ENCODE peak calls at places on chromosome 5, in seven cellular contexts. F is T-helper 1 cell; J is T-cell; Q is glomerular endothelial cell; C is anterior cingulate cortex; O is sigmoid colon; K is naive thymus-derived CD8-positive, alpha-beta T cell. D is an unnamed sample.
A peak's percentile ranks its signal among the peaks of the same experiment; 100 is the strongest.

GRCh38 chr5:5711112-5711511 is 288.6 kb downstream of the ICE1 start:
- DNase-seq in F (no peak), J (no peak), Q (no peak), C (no peak), O (no peak), K (no peak), D (no peak)

GRCh38 chr5:34684281-34684979 is 28.3 kb downstream of the RAI14 start:
- DNase-seq in F (no peak), J (no peak), Q (no peak), C (no peak), O (no peak), K (no peak), D (no peak)

GRCh38 chr5:3373391-3373790 is 222.2 kb upstream of the IRX1 start:
- DNase-seq in F (no peak), J (no peak), Q (no peak), C (no peak), O (no peak), K (no peak), D (no peak)

GRCh38 chr5:112574566-112574965 is 155.5 kb upstream of the EPB41L4A start:
- DNase-seq in F (no peak), J (no peak), Q (no peak), C (no peak), O (no peak), K (no peak), D (no peak)

GRCh38 chr5:147482426-147483196 is 27.3 kb downstream of the DPYSL3 start:
- DNase-seq in F (no peak), J (no peak), Q (no peak), C (no peak), O (no peak), K (no peak), D (no peak)

GRCh38 chr5:175700991-175701390 is 43.1 kb downstream of the HRH2 start:
- DNase-seq in F (no peak), J (no peak), Q (no peak), C (no peak), O (no peak), K (no peak), D (no peak)

GRCh38 chr5:143229896-143230675 is 173.4 kb downstream of the NR3C1 start:
- DNase-seq in F (peak; percentile 77), J (peak; percentile 35), Q (no peak), C (no peak), O (peak; percentile 32), K (no peak), D (no peak)

GRCh38 chr5:16866795-16867584 is 69.1 kb downstream of the MYO10 start:
- DNase-seq in F (no peak), J (no peak), Q (no peak), C (no peak), O (no peak), K (no peak), D (no peak)

GRCh38 chr5:138463335-138464017 is 1.8 kb upstream of the EGR1 start:
- DNase-seq in F (no peak), J (no peak), Q (no peak), C (no peak), O (peak; percentile 84), K (no peak), D (no peak)

GRCh38 chr5:142432369-142432863 is 107.6 kb upstream of the SPRY4 start:
- DNase-seq in F (peak; percentile 47), J (peak; percentile 6), Q (no peak), C (no peak), O (no peak), K (no peak), D (no peak)

GRCh38 chr5:140253985-140254384 is 48.9 kb downstream of the PFDN1 start:
- DNase-seq in F (no peak), J (no peak), Q (no peak), C (no peak), O (no peak), K (no peak), D (no peak)

GRCh38 chr5:75337366-75338021 is 474 bp downstream of the HMGCR start:
- DNase-seq in F (peak; percentile 35), J (no peak), Q (no peak), C (no peak), O (peak; percentile 73), K (peak; percentile 4), D (peak; percentile 12)

GRCh38 chr5:144227363-144227762 is 56.7 kb downstream of the KCTD16 start:
- DNase-seq in F (no peak), J (no peak), Q (no peak), C (no peak), O (no peak), K (no peak), D (no peak)

GRCh38 chr5:9239071-9239470 is 306.8 kb downstream of the SEMA5A start:
- DNase-seq in F (no peak), J (no peak), Q (no peak), C (no peak), O (no peak), K (no peak), D (no peak)

GRCh38 chr5:174383196-174384178 is 338.0 kb downstream of the NSG2 start:
- DNase-seq in F (no peak), J (no peak), Q (no peak), C (no peak), O (no peak), K (no peak), D (no peak)

GRCh38 chr5:30607301-30607700 is 586.2 kb upstream of the CDH6 start:
- DNase-seq in F (no peak), J (no peak), Q (no peak), C (no peak), O (no peak), K (no peak), D (no peak)

GRCh38 chr5:126544087-126544740 is 50.8 kb downstream of the ALDH7A1 start:
- DNase-seq in F (peak; percentile 17), J (peak; percentile 23), Q (no peak), C (no peak), O (no peak), K (no peak), D (no peak)

GRCh38 chr5:80738466-80738865 is 83.7 kb upstream of the DHFR start:
- DNase-seq in F (no peak), J (no peak), Q (no peak), C (no peak), O (no peak), K (no peak), D (no peak)

GRCh38 chr5:149584106-149584505 is 2.8 kb downstream of the ARHGEF37 start:
- DNase-seq in F (no peak), J (no peak), Q (no peak), C (no peak), O (no peak), K (no peak), D (no peak)

GRCh38 chr5:33300209-33300742 is 140.5 kb upstream of the TARS1 start:
- DNase-seq in F (no peak), J (no peak), Q (no peak), C (no peak), O (no peak), K (no peak), D (no peak)

GRCh38 chr5:146399446-146399845 is 47.7 kb upstream of the TCERG1 start:
- DNase-seq in F (no peak), J (no peak), Q (no peak), C (no peak), O (no peak), K (no peak), D (no peak)

D was measured in gastrocnemius medialis.